ENCODE peak calls at places on chromosome 14, in ten cellular contexts. One of them, this sample, is unnamed.

GRCh38 chr14:53793790-53794560 is 162.7 kb downstream of the BMP4 start:
- DNase-seq in neural progenitor cell: no peak
- DNase-seq in NCI-H2081: peak; percentile 32
- DNase-seq in right atrium auricular region: no peak
- DNase-seq in GM06990: no peak
- DNase-seq in CD8-positive, alpha-beta T cell: no peak
- DNase-seq in stimulated activated CD4-positive, alpha-beta T cell treated with anti-CD3 and anti-CD28 coated beads, Interleukin-4, amount 100 ng/mL, for 4 hours: no peak
- DNase-seq in DMS 273 treated with DMSO at 0.1 percent for 48 hours: no peak
- DNase-seq in GM23338: no peak
- DNase-seq in stimulated activated CD8-positive, alpha-beta memory T cell treated with anti-CD3 and anti-CD28 coated beads, Interleukin-15, amount 100 ng/mL, for 24 hours: no peak
- DNase-seq in this sample: no peak

GRCh38 chr14:61145258-61145902 is 135.8 kb downstream of the TMEM30B start:
- DNase-seq in GM06990: no peak
- DNase-seq in stimulated activated CD4-positive, alpha-beta T cell treated with anti-CD3 and anti-CD28 coated beads, Interleukin-4, amount 100 ng/mL, for 4 hours: no peak
- DNase-seq in NCI-H2081: no peak
- DNase-seq in neural progenitor cell: no peak
- DNase-seq in CD8-positive, alpha-beta T cell: no peak
- DNase-seq in DMS 273 treated with DMSO at 0.1 percent for 48 hours: peak; percentile 52
- DNase-seq in stimulated activated CD8-positive, alpha-beta memory T cell treated with anti-CD3 and anti-CD28 coated beads, Interleukin-15, amount 100 ng/mL, for 24 hours: no peak
- DNase-seq in right atrium auricular region: no peak
- DNase-seq in GM23338: no peak
- DNase-seq in this sample: no peak

GRCh38 chr14:94390372-94391086 is 2.1 kb upstream of the SERPINA1 start:
- DNase-seq in GM06990: no peak
- DNase-seq in DMS 273 treated with DMSO at 0.1 percent for 48 hours: no peak
- DNase-seq in stimulated activated CD4-positive, alpha-beta T cell treated with anti-CD3 and anti-CD28 coated beads, Interleukin-4, amount 100 ng/mL, for 4 hours: no peak
- DNase-seq in CD8-positive, alpha-beta T cell: no peak
- DNase-seq in right atrium auricular region: no peak
- DNase-seq in stimulated activated CD8-positive, alpha-beta memory T cell treated with anti-CD3 and anti-CD28 coated beads, Interleukin-15, amount 100 ng/mL, for 24 hours: no peak
- DNase-seq in GM23338: peak; percentile 24
- DNase-seq in neural progenitor cell: no peak
- DNase-seq in NCI-H2081: no peak
- DNase-seq in this sample: peak; percentile 43

GRCh38 chr14:81051547-81051946 is 96.1 kb downstream of the TSHR start:
- DNase-seq in NCI-H2081: no peak
- DNase-seq in CD8-positive, alpha-beta T cell: no peak
- DNase-seq in neural progenitor cell: no peak
- DNase-seq in DMS 273 treated with DMSO at 0.1 percent for 48 hours: no peak
- DNase-seq in stimulated activated CD4-positive, alpha-beta T cell treated with anti-CD3 and anti-CD28 coated beads, Interleukin-4, amount 100 ng/mL, for 4 hours: no peak
- DNase-seq in stimulated activated CD8-positive, alpha-beta memory T cell treated with anti-CD3 and anti-CD28 coated beads, Interleukin-15, amount 100 ng/mL, for 24 hours: no peak
- DNase-seq in right atrium auricular region: no peak
- DNase-seq in GM23338: no peak
- DNase-seq in GM06990: no peak
- DNase-seq in this sample: no peak

GRCh38 chr14:60510254-60510975 is 1.5 kb downstream of the SIX6 start:
- DNase-seq in neural progenitor cell: no peak
- DNase-seq in NCI-H2081: no peak
- DNase-seq in GM06990: no peak
- DNase-seq in GM23338: peak; percentile 36
- DNase-seq in right atrium auricular region: no peak
- DNase-seq in CD8-positive, alpha-beta T cell: no peak
- DNase-seq in stimulated activated CD4-positive, alpha-beta T cell treated with anti-CD3 and anti-CD28 coated beads, Interleukin-4, amount 100 ng/mL, for 4 hours: no peak
- DNase-seq in DMS 273 treated with DMSO at 0.1 percent for 48 hours: no peak
- DNase-seq in stimulated activated CD8-positive, alpha-beta memory T cell treated with anti-CD3 and anti-CD28 coated beads, Interleukin-15, amount 100 ng/mL, for 24 hours: no peak
- DNase-seq in this sample: no peak

GRCh38 chr14:80434574-80435321 is 223.4 kb upstream of the DIO2 start:
- DNase-seq in NCI-H2081: peak; percentile 6
- DNase-seq in right atrium auricular region: no peak
- DNase-seq in DMS 273 treated with DMSO at 0.1 percent for 48 hours: no peak
- DNase-seq in stimulated activated CD8-positive, alpha-beta memory T cell treated with anti-CD3 and anti-CD28 coated beads, Interleukin-15, amount 100 ng/mL, for 24 hours: no peak
- DNase-seq in neural progenitor cell: no peak
- DNase-seq in stimulated activated CD4-positive, alpha-beta T cell treated with anti-CD3 and anti-CD28 coated beads, Interleukin-4, amount 100 ng/mL, for 4 hours: no peak
- DNase-seq in GM06990: no peak
- DNase-seq in GM23338: peak; percentile 16
- DNase-seq in CD8-positive, alpha-beta T cell: no peak
- DNase-seq in this sample: no peak

GRCh38 chr14:68458840-68459469 is 333.9 kb downstream of the ZFP36L1 start:
- DNase-seq in CD8-positive, alpha-beta T cell: no peak
- DNase-seq in stimulated activated CD4-positive, alpha-beta T cell treated with anti-CD3 and anti-CD28 coated beads, Interleukin-4, amount 100 ng/mL, for 4 hours: no peak
- DNase-seq in DMS 273 treated with DMSO at 0.1 percent for 48 hours: peak; percentile 38
- DNase-seq in right atrium auricular region: no peak
- DNase-seq in GM23338: peak; percentile 60
- DNase-seq in NCI-H2081: no peak
- DNase-seq in stimulated activated CD8-positive, alpha-beta memory T cell treated with anti-CD3 and anti-CD28 coated beads, Interleukin-15, amount 100 ng/mL, for 24 hours: no peak
- DNase-seq in neural progenitor cell: peak; percentile 56
- DNase-seq in GM06990: no peak
- DNase-seq in this sample: no peak

GRCh38 chr14:24241829-24242443 is 487 bp downstream of the TINF2 start:
- DNase-seq in NCI-H2081: peak; percentile 92
- DNase-seq in stimulated activated CD4-positive, alpha-beta T cell treated with anti-CD3 and anti-CD28 coated beads, Interleukin-4, amount 100 ng/mL, for 4 hours: peak; percentile 93
- DNase-seq in DMS 273 treated with DMSO at 0.1 percent for 48 hours: peak; percentile 86
- DNase-seq in right atrium auricular region: peak; percentile 90
- DNase-seq in stimulated activated CD8-positive, alpha-beta memory T cell treated with anti-CD3 and anti-CD28 coated beads, Interleukin-15, amount 100 ng/mL, for 24 hours: peak; percentile 80
- DNase-seq in neural progenitor cell: peak; percentile 98
- DNase-seq in GM23338: peak; percentile 97
- DNase-seq in GM06990: peak; percentile 96
- DNase-seq in CD8-positive, alpha-beta T cell: peak; percentile 84
- DNase-seq in this sample: peak; percentile 94

This sample was measured in ovary.